ENCODE peak calls at places on chromosomes 16 and 17, in eight cellular contexts. U, E, Y, J, H, G, X and B are unnamed samples.

GRCh38 chr17:15171433-15172047 is 93.6 kb downstream of the PMP22 start:
- DNase-seq in U (peak; percentile 14), E (no peak), Y (no peak), J (peak; percentile 53), H (peak; percentile 28), G (peak; percentile 64), X (no peak), B (peak; percentile 60)

GRCh38 chr17:45171338-45172231 is 9.9 kb downstream of the HEXIM2 start:
- DNase-seq in U (no peak), E (no peak), Y (peak; percentile 97), J (no peak), H (no peak), G (no peak), X (no peak), B (peak; percentile 76)

GRCh38 chr16:57255686-57256415 is 10.8 kb downstream of the ARL2BP start:
- DNase-seq in U (no peak), E (no peak), Y (peak; percentile 46), J (no peak), H (no peak), G (no peak), X (no peak), B (no peak)

GRCh38 chr17:1039119-1039507 is 42.2 kb downstream of the TIMM22 start:
- DNase-seq in U (no peak), E (no peak), Y (no peak), J (no peak), H (no peak), G (no peak), X (no peak), B (no peak)

GRCh38 chr17:74213897-74214386 is 571 bp downstream of the TTYH2 start:
- DNase-seq in U (peak; percentile 9), E (no peak), Y (no peak), J (no peak), H (no peak), G (no peak), X (no peak), B (no peak)

GRCh38 chr17:61815863-61816523 is 47.3 kb downstream of the BRIP1 start:
- DNase-seq in U (no peak), E (no peak), Y (no peak), J (no peak), H (no peak), G (no peak), X (no peak), B (no peak)

GRCh38 chr17:27585153-27585681 is 45.8 kb upstream of the LGALS9 start:
- DNase-seq in U (no peak), E (no peak), Y (no peak), J (no peak), H (peak; percentile 50), G (no peak), X (no peak), B (no peak)

GRCh38 chr16:87201052-87201451 is 116.1 kb downstream of the C16orf95 start:
- DNase-seq in U (no peak), E (no peak), Y (peak; percentile 69), J (peak; percentile 96), H (no peak), G (peak; percentile 93), X (no peak), B (no peak)

GRCh38 chr16:31265329-31266245 is 5.8 kb downstream of the ITGAM start:
- DNase-seq in U (no peak), E (peak; percentile 57), Y (peak; percentile 74), J (peak; percentile 4), H (no peak), G (no peak), X (peak; percentile 8), B (no peak)

GRCh38 chr16:17412221-17412620 is 58.5 kb downstream of the XYLT1 start:
- DNase-seq in U (no peak), E (no peak), Y (no peak), J (no peak), H (no peak), G (peak; percentile 29), X (no peak), B (no peak)

GRCh38 chr16:73063284-73063733 is 15.4 kb upstream of the ZFHX3 start:
- DNase-seq in U (no peak), E (no peak), Y (no peak), J (no peak), H (no peak), G (no peak), X (no peak), B (no peak)

GRCh38 chr16:78460428-78460827 is 361.0 kb downstream of the WWOX start:
- DNase-seq in U (no peak), E (no peak), Y (no peak), J (no peak), H (no peak), G (no peak), X (no peak), B (no peak)

GRCh38 chr17:34305061-34305460 is 14.2 kb upstream of the CCL8 start:
- DNase-seq in U (no peak), E (no peak), Y (no peak), J (no peak), H (no peak), G (no peak), X (no peak), B (no peak)

GRCh38 chr16:23155445-23156049 is 6.3 kb upstream of the USP31 start:
- DNase-seq in U (no peak), E (no peak), Y (no peak), J (no peak), H (no peak), G (no peak), X (no peak), B (no peak)

GRCh38 chr17:75546181-75546580 is 20.7 kb downstream of the LLGL2 start:
- DNase-seq in U (no peak), E (no peak), Y (no peak), J (no peak), H (no peak), G (no peak), X (no peak), B (no peak)

GRCh38 chr16:75044800-75045361 is 46.1 kb downstream of the ZNRF1 start:
- DNase-seq in U (no peak), E (no peak), Y (peak; percentile 96), J (peak; percentile 17), H (no peak), G (no peak), X (no peak), B (no peak)

GRCh38 chr17:42067371-42068180 is 17.2 kb upstream of the C17orf113 start:
- DNase-seq in U (peak; percentile 61), E (peak; percentile 50), Y (no peak), J (no peak), H (peak; percentile 68), G (no peak), X (peak; percentile 40), B (peak; percentile 30)

GRCh38 chr16:31113420-31114124 is 3.9 kb upstream of the KAT8 start:
- DNase-seq in U (no peak), E (no peak), Y (no peak), J (no peak), H (no peak), G (no peak), X (no peak), B (no peak)

GRCh38 chr16:10181196-10182162 is 749 bp downstream of the GRIN2A start:
- DNase-seq in U (peak; percentile 16), E (no peak), Y (no peak), J (no peak), H (peak; percentile 72), G (peak; percentile 34), X (no peak), B (peak; percentile 32)

GRCh38 chr16:69402448-69402847 is 16.6 kb upstream of the TERF2 start:
- DNase-seq in U (no peak), E (no peak), Y (no peak), J (no peak), H (no peak), G (no peak), X (no peak), B (no peak)

GRCh38 chr17:9907883-9908648 is 3.0 kb upstream of the RCVRN start:
- DNase-seq in U (no peak), E (no peak), Y (no peak), J (no peak), H (no peak), G (no peak), X (no peak), B (no peak)

GRCh38 chr17:82939213-82940030 is 99.6 kb upstream of the ZNF750 start:
- DNase-seq in U (no peak), E (no peak), Y (no peak), J (no peak), H (no peak), G (no peak), X (no peak), B (peak; percentile 43)

GRCh38 chr16:10959161-10959560 is 14.8 kb downstream of the CLEC16A start:
- DNase-seq in U (no peak), E (no peak), Y (no peak), J (no peak), H (no peak), G (no peak), X (no peak), B (no peak)

GRCh38 chr17:4033751-4034251 is 69.6 kb upstream of the ATP2A3 start:
- DNase-seq in U (no peak), E (no peak), Y (no peak), J (no peak), H (no peak), G (no peak), X (no peak), B (no peak)

GRCh38 chr17:51857052-51857593 is 301.4 kb downstream of the CA10 start:
- DNase-seq in U (no peak), E (no peak), Y (no peak), J (no peak), H (no peak), G (no peak), X (no peak), B (no peak)

GRCh38 chr16:8948831-8949230 is 14.9 kb downstream of the USP7 start:
- DNase-seq in U (no peak), E (no peak), Y (no peak), J (no peak), H (no peak), G (no peak), X (no peak), B (no peak)

GRCh38 chr17:68461122-68461539 is 3.8 kb upstream of the WIPI1 start:
- DNase-seq in U (no peak), E (no peak), Y (no peak), J (no peak), H (no peak), G (no peak), X (no peak), B (no peak)